ENCODE peak calls at places on chromosomes 4 and X, in eight cellular contexts. Y is left ventricle myocardium inferior; P is stimulated activated CD4-positive, alpha-beta T cell treated with anti-CD3 and anti-CD28 coated beads, Interleukin-15, amount 100 ng/mL, for 1 hour; U is RPMI8226; W is activated T-helper 1 cell treated with Interleukin-2 at 50 U/mL for 16 hours; S is activated naive CD8-positive, alpha-beta T cell treated with anti-CD3 and anti-CD28 coated beads, Interleukin-2, amount 50 U/mL, for 24 hours; C is CD4-positive, alpha-beta T cell; X is heart left ventricle. N is an unnamed sample.
A peak's percentile ranks its signal among the peaks of the same experiment; 100 is the strongest.

GRCh38 chr4:76011700-76012387 is 4.5 kb upstream of the CXCL9 start:
- DNase-seq in Y (no peak), P (no peak), U (peak; percentile 72), W (no peak), S (no peak), C (no peak), X (peak; percentile 55), N (no peak)

GRCh38 chr4:20347526-20347925 is 95.8 kb downstream of the SLIT2 start:
- DNase-seq in Y (no peak), P (no peak), U (no peak), W (no peak), S (no peak), C (no peak), X (no peak), N (no peak)

GRCh38 chr4:38210396-38211114 is 250.4 kb downstream of the PTTG2 start:
- DNase-seq in Y (no peak), P (no peak), U (no peak), W (no peak), S (no peak), C (no peak), X (no peak), N (no peak)

GRCh38 chrX:152656087-152656486 is 18.4 kb downstream of the GABRQ start:
- DNase-seq in Y (no peak), P (no peak), U (no peak), W (no peak), S (no peak), C (no peak), X (no peak), N (no peak)

GRCh38 chrX:118727686-118728339 is 407 bp downstream of the IL13RA1 start:
- DNase-seq in Y (peak; percentile 37), P (no peak), U (no peak), W (no peak), S (peak; percentile 3), C (no peak), X (peak; percentile 48), N (no peak)

GRCh38 chr4:17511041-17511949 is 595 bp downstream of the QDPR start:
- DNase-seq in Y (peak; percentile 56), P (no peak), U (peak; percentile 75), W (peak; percentile 17), S (peak; percentile 61), C (peak; percentile 35), X (peak; percentile 45), N (no peak)

GRCh38 chr4:54487491-54487890 is 170.3 kb upstream of the KIT start:
- DNase-seq in Y (no peak), P (no peak), U (no peak), W (no peak), S (no peak), C (no peak), X (no peak), N (no peak)

GRCh38 chrX:2676794-2677675 is 14.1 kb upstream of the CD99 start:
- DNase-seq in Y (no peak), P (no peak), U (no peak), W (no peak), S (no peak), C (no peak), X (no peak), N (peak; percentile 52)